ENCODE peak calls at places on chromosome X, in nine cellular contexts. Q is A549, U is endothelial cell of umbilical vein, J is HepG2, N is SK-N-SH, E is WTC11, S is NB4, W is K562, L is H1. T is an unnamed sample.

GRCh38 chrX:9339603-9340569 is 125.0 kb upstream of the TBL1X start:
- DNase-seq in Q (no peak), U (no peak), J (no peak), N (no peak), E (no peak), S (peak), W (no peak), L (no peak), T (no peak)

GRCh38 chrX:19739683-19740082 is 147.7 kb downstream of the SH3KBP1 start:
- DNase-seq in Q (peak), U (peak), J (peak), N (peak), E (peak), S (peak), W (peak), L (no peak), T (peak)

GRCh38 chrX:110795645-110796510 is at the start of gene CHRDL1:
- DNase-seq in Q (peak), U (no peak), J (no peak), N (peak), E (peak), S (no peak), W (no peak), L (no peak), T (no peak)

GRCh38 chrX:123087326-123087725 is 96.8 kb upstream of the GRIA3 start:
- DNase-seq in Q (peak), U (no peak), J (peak), N (no peak), E (no peak), S (peak), W (no peak), L (no peak), T (no peak)

GRCh38 chrX:10756365-10756915 is 136.1 kb upstream of the MID1 start:
- DNase-seq in Q (peak), U (peak), J (no peak), N (no peak), E (no peak), S (no peak), W (no peak), L (no peak), T (peak)

GRCh38 chrX:26328610-26329319 is 112.8 kb downstream of the MAGEB5 start:
- DNase-seq in Q (no peak), U (no peak), J (no peak), N (no peak), E (no peak), S (no peak), W (no peak), L (no peak), T (no peak)

GRCh38 chrX:133444952-133445831 is 29.9 kb upstream of the GPC4 start:
- DNase-seq in Q (peak), U (no peak), J (no peak), N (no peak), E (peak), S (peak), W (no peak), L (no peak), T (peak)

GRCh38 chrX:150692837-150693781 is at the start of gene MTMR1:
- DNase-seq in Q (no peak), U (peak), J (no peak), N (peak), E (no peak), S (peak), W (peak), L (no peak), T (no peak)

GRCh38 chrX:12441376-12442128 is 303.3 kb downstream of the FRMPD4 start:
- DNase-seq in Q (no peak), U (no peak), J (no peak), N (no peak), E (no peak), S (no peak), W (no peak), L (no peak), T (no peak)

GRCh38 chrX:108307408-108308085 is 130.7 kb downstream of the COL4A6 start:
- DNase-seq in Q (peak), U (no peak), J (peak), N (no peak), E (no peak), S (no peak), W (no peak), L (no peak), T (no peak)

GRCh38 chrX:118666521-118666920 is 60.9 kb upstream of the IL13RA1 start:
- DNase-seq in Q (peak), U (no peak), J (peak), N (no peak), E (no peak), S (no peak), W (no peak), L (no peak), T (no peak)

GRCh38 chrX:13376857-13377441 is 57.1 kb upstream of the ATXN3L start:
- DNase-seq in Q (no peak), U (no peak), J (no peak), N (peak), E (no peak), S (peak), W (no peak), L (no peak), T (no peak)

GRCh38 chrX:85928606-85929005 is 118.8 kb downstream of the CHM start:
- DNase-seq in Q (no peak), U (peak), J (no peak), N (no peak), E (no peak), S (no peak), W (no peak), L (no peak), T (no peak)

GRCh38 chrX:95056901-95057300 is 1382.9 kb downstream of the FAM133A start:
- DNase-seq in Q (peak), U (no peak), J (no peak), N (no peak), E (no peak), S (no peak), W (no peak), L (no peak), T (no peak)

GRCh38 chrX:1727531-1728027 is 112.7 kb downstream of the ASMT start:
- DNase-seq in Q (peak), U (no peak), J (peak), N (no peak), E (peak), S (no peak), W (no peak), L (peak), T (peak)

GRCh38 chrX:153307546-153308175 is 13.9 kb downstream of the PNMA6F start:
- DNase-seq in Q (no peak), U (no peak), J (no peak), N (no peak), E (no peak), S (peak), W (no peak), L (no peak), T (no peak)

GRCh38 chrX:136204571-136204970 is 46.6 kb downstream of the MAP7D3 start:
- DNase-seq in Q (peak), U (peak), J (no peak), N (no peak), E (no peak), S (no peak), W (no peak), L (no peak), T (no peak)

GRCh38 chrX:119118780-119119395 is 8.7 kb downstream of the KIAA1210 start:
- DNase-seq in Q (peak), U (peak), J (peak), N (peak), E (peak), S (peak), W (peak), L (peak), T (peak)

GRCh38 chrX:103254921-103255455 is at the start of gene TCEAL8:
- DNase-seq in Q (peak), U (peak), J (peak), N (peak), E (peak), S (peak), W (peak), L (peak), T (peak)
- TF ChIP-seq MAX in Q (peak), U (peak), J (peak), N (no peak), E (no peak), S (no peak), W (no peak), L (no peak), T (peak)

DNA sequence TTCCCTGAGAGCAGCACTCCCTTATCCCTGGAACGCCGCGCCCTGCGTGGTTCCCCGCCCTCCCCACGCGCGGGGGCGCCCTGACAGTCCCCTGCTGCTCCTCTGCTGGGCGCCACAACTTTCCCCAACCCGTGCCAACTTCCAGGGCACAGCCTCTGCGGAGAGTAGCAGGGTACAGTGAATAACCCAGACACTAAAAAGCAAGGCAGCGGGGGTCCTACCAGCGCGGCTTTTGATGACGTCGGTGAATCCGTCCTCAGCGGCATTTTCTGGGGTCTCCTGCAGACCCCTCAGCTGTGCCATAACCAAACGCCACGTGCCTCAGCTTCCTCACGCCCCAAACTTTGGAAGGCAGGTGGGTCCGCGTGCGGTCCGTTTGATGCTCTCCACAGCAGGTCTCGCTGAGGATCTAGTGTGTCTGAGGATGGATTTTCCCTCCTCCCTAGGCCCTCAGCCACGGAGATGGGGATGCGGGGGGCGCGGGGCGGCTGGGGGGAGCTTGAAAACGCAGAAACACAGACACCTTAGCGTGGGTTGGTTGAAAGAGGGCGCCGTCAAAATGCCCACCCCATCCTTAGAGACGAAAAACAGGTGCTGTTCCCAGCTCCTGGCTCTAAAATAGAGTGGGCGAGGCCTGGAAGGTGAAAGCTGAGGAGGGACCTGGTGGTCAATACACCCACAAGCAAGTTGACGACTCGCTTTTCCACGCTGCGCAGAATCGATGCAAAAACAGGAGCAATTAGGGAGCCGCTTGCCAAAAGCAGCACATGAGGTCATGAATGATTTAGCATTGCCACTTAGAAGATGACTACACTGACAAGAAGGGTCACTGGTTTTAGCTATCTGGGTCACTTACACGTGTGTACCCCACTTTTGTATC is 405.6 kb downstream of the FAM47A start:
- DNase-seq in Q (no peak), U (no peak), J (no peak), N (no peak), E (no peak), S (no peak), W (no peak), L (no peak), T (no peak)
- TF ChIP-seq MAX in Q (no peak), U (no peak), J (no peak), N (no peak), E (no peak), S (no peak), W (no peak), L (peak), T (no peak)

GRCh38 chrX:77572322-77572721 is 125.1 kb downstream of the FGF16 start:
- DNase-seq in Q (no peak), U (no peak), J (no peak), N (no peak), E (no peak), S (no peak), W (no peak), L (no peak), T (no peak)
- TF ChIP-seq MAX in Q (no peak), U (no peak), J (no peak), N (no peak), E (no peak), S (no peak), W (no peak), L (no peak), T (no peak)

DNA sequence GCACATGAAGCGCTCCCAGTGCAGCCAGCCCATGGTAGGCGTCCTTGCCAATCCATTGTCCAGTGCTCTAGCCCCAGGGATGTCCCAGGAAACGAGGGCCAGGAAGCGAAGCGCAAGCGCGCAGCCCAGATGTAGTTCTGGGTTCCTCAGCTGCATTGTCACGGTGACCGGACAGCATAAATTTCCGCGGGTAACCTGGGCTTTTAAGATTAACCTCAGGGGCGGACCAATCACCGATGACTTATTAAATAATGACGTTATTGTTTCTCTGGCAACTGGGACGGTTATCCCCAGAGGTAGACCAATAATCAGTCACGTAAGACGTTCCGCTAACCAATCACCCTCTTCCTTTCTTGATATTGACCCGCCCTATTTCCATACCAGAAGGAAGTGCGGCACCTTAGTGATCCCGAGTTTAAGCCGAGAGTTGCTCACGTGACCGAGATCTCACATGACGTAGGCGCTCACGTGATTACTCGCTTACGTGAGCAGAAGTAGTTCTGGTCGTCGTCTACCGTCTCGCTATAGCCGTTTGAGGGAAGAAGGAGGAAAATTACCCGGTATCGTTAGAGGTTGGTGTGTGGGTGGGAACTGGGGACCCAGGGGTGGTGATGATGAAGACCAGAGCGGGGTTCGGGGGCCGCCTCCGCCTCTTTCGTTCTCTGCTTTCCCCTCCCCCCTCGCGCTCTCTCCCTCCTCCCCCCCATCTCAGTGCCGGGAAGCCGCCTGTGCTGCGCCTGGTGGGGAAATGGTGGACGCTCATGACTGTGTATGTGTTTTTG is at the start of the genes GLA and HNRNPH2:
- DNase-seq in Q (peak), U (peak), J (peak), N (peak), E (peak), S (peak), W (peak), L (peak), T (peak)
- TF ChIP-seq MAX in Q (peak), U (peak), J (peak), N (peak), E (peak), S (peak), W (no peak), L (no peak), T (peak)

GRCh38 chrX:112841114-112841819 is 636 bp upstream of the AMOT start:
- DNase-seq in Q (peak), U (peak), J (peak), N (peak), E (peak), S (peak), W (peak), L (peak), T (peak)
- TF ChIP-seq MAX in Q (no peak), U (no peak), J (no peak), N (no peak), E (no peak), S (no peak), W (no peak), L (no peak), T (no peak)

GRCh38 chrX:3461824-3462508 is 115.5 kb upstream of the MXRA5 start:
- DNase-seq in Q (no peak), U (no peak), J (no peak), N (no peak), E (no peak), S (peak), W (no peak), L (no peak), T (no peak)
- TF ChIP-seq MAX in Q (no peak), U (no peak), J (no peak), N (no peak), E (no peak), S (no peak), W (no peak), L (no peak), T (no peak)

DNA sequence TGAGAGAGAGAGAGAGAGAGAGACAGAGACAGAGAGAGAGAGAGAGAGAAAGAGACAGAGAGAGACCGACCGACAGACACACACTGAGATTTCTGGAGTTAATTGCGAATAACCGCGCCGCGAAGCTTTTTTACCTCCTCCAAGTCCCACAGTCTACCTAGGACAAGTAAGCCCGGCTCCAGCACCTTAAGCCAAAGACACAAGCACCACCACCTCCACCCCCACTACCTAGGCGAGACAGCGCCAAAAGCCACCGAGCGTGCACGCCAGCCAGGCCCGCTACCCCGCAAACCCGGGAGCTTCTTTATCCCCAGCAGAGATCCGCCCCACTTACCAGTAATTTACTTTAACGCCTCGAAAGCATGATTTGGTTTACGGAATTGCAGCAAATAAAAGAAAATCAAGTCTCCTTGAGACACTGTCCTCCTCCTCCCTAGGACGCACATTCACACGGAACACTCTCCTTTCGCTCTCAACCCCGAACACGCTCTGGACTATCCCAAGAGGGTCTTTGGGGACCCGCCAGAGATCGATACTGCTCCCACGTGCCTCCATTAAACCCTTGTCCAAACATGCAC is 649.6 kb upstream of the DIPK2B start:
- DNase-seq in Q (peak), U (peak), J (no peak), N (no peak), E (peak), S (peak), W (no peak), L (no peak), T (no peak)
- TF ChIP-seq MAX in Q (peak), U (no peak), J (peak), N (peak), E (no peak), S (peak), W (no peak), L (no peak), T (no peak)

DNA sequence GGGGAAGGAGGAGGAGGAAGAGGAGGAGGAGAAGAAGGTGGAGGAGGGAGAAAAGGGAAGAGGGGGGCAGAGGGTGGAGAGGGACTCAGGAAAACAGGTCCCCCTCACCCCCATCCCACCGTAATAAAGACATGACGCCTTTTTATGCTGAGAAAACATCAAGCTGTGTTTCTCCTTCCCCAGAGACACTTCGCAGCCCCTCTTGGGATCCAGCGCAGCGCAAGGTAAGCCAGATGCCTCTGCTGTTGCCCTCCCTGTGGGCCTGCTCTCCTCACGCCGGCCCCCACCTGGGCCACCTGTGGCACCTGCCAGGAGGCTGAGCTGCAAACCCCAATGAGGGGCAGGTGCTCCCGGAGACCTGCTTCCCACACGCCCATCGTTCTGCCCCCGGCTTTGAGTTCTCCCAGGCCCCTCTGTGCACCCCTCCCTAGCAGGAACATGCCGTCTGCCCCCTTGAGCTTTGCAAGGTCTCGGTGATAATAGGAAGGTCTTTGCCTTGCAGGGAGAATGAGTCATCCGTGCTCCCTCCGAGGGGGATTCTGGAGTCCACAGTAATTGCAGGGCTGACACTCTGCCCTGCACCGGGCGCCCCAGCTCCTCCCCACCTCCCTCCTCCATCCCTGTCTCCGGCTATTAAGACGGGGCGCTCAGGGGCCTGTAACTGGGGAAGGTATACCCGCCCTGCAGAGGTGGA is 45.3 kb upstream of the SHOX start:
- DNase-seq in Q (no peak), U (no peak), J (no peak), N (no peak), E (no peak), S (no peak), W (no peak), L (no peak), T (no peak)
- TF ChIP-seq MAX in Q (no peak), U (no peak), J (no peak), N (no peak), E (no peak), S (no peak), W (no peak), L (no peak), T (no peak)

T was measured in HCT116.